ENCODE peak calls at places on chromosomes 16 and 17, in nine cellular contexts. One of them, this sample, is unnamed.

GRCh38 chr16:46721885-46722284 is 26.3 kb downstream of the MYLK3 start:
- DNase-seq in suprapubic skin: peak
- DNase-seq in stomach: no peak
- DNase-seq in transverse colon: no peak
- DNase-seq in esophagus muscularis mucosa: no peak
- DNase-seq in spleen: no peak
- DNase-seq in endothelial cell of umbilical vein: no peak
- DNase-seq in GM12892: no peak
- DNase-seq in HCT116: no peak
- DNase-seq in this sample: no peak

GRCh38 chr17:32445075-32445427 is 741 bp downstream of the PSMD11 start:
- DNase-seq in endothelial cell of umbilical vein: peak
- DNase-seq in stomach: peak
- DNase-seq in spleen: no peak
- DNase-seq in suprapubic skin: no peak
- DNase-seq in GM12892: no peak
- DNase-seq in HCT116: no peak
- DNase-seq in transverse colon: peak
- DNase-seq in esophagus muscularis mucosa: no peak
- DNase-seq in this sample: no peak

GRCh38 chr17:72338847-72339790 is 218.3 kb downstream of the SOX9 start:
- DNase-seq in stomach: no peak
- DNase-seq in suprapubic skin: no peak
- DNase-seq in HCT116: peak
- DNase-seq in spleen: no peak
- DNase-seq in endothelial cell of umbilical vein: peak
- DNase-seq in transverse colon: peak
- DNase-seq in GM12892: no peak
- DNase-seq in esophagus muscularis mucosa: no peak
- DNase-seq in this sample: no peak

GRCh38 chr17:67504182-67504581 is 127.1 kb downstream of the PITPNC1 start:
- DNase-seq in stomach: no peak
- DNase-seq in spleen: no peak
- DNase-seq in suprapubic skin: no peak
- DNase-seq in transverse colon: no peak
- DNase-seq in esophagus muscularis mucosa: no peak
- DNase-seq in HCT116: no peak
- DNase-seq in GM12892: no peak
- DNase-seq in endothelial cell of umbilical vein: no peak
- DNase-seq in this sample: no peak

GRCh38 chr17:75693500-75694481 is 26.7 kb downstream of the SAP30BP start:
- DNase-seq in stomach: no peak
- DNase-seq in spleen: peak
- DNase-seq in suprapubic skin: peak
- DNase-seq in esophagus muscularis mucosa: peak
- DNase-seq in transverse colon: peak
- DNase-seq in HCT116: peak
- DNase-seq in endothelial cell of umbilical vein: peak
- DNase-seq in GM12892: no peak
- DNase-seq in this sample: no peak

GRCh38 chr16:84599528-84600202 is 18.2 kb downstream of the COTL1 start:
- DNase-seq in esophagus muscularis mucosa: no peak
- DNase-seq in stomach: peak
- DNase-seq in HCT116: no peak
- DNase-seq in suprapubic skin: no peak
- DNase-seq in transverse colon: peak
- DNase-seq in endothelial cell of umbilical vein: peak
- DNase-seq in spleen: peak
- DNase-seq in GM12892: no peak
- DNase-seq in this sample: no peak

GRCh38 chr17:40099627-40100418 is 566 bp downstream of the NR1D1 start:
- DNase-seq in transverse colon: no peak
- DNase-seq in stomach: no peak
- DNase-seq in endothelial cell of umbilical vein: peak
- DNase-seq in HCT116: no peak
- DNase-seq in GM12892: no peak
- DNase-seq in suprapubic skin: no peak
- DNase-seq in esophagus muscularis mucosa: no peak
- DNase-seq in spleen: peak
- DNase-seq in this sample: no peak

GRCh38 chr17:78875331-78875730 is 27.7 kb downstream of the CEP295NL start:
- DNase-seq in stomach: no peak
- DNase-seq in endothelial cell of umbilical vein: no peak
- DNase-seq in transverse colon: no peak
- DNase-seq in esophagus muscularis mucosa: no peak
- DNase-seq in suprapubic skin: no peak
- DNase-seq in GM12892: no peak
- DNase-seq in HCT116: no peak
- DNase-seq in spleen: no peak
- DNase-seq in this sample: no peak

GRCh38 chr17:78019367-78019975 is 61.0 kb downstream of the TNRC6C start:
- DNase-seq in HCT116: peak
- DNase-seq in GM12892: no peak
- DNase-seq in stomach: no peak
- DNase-seq in spleen: no peak
- DNase-seq in suprapubic skin: no peak
- DNase-seq in endothelial cell of umbilical vein: peak
- DNase-seq in transverse colon: no peak
- DNase-seq in esophagus muscularis mucosa: no peak
- DNase-seq in this sample: no peak

GRCh38 chr17:31597646-31598387 is 206.3 kb downstream of the RAB11FIP4 start:
- DNase-seq in stomach: no peak
- DNase-seq in spleen: peak
- DNase-seq in suprapubic skin: peak
- DNase-seq in transverse colon: no peak
- DNase-seq in HCT116: no peak
- DNase-seq in GM12892: no peak
- DNase-seq in esophagus muscularis mucosa: no peak
- DNase-seq in endothelial cell of umbilical vein: no peak
- DNase-seq in this sample: no peak

GRCh38 chr17:68127914-68128313 is 92.4 kb downstream of the KPNA2 start:
- DNase-seq in HCT116: no peak
- DNase-seq in GM12892: no peak
- DNase-seq in endothelial cell of umbilical vein: peak
- DNase-seq in stomach: no peak
- DNase-seq in esophagus muscularis mucosa: no peak
- DNase-seq in transverse colon: no peak
- DNase-seq in spleen: no peak
- DNase-seq in suprapubic skin: no peak
- DNase-seq in this sample: no peak

GRCh38 chr16:69324013-69324531 is 6.3 kb downstream of the PDF start:
- DNase-seq in HCT116: no peak
- DNase-seq in endothelial cell of umbilical vein: no peak
- DNase-seq in spleen: peak
- DNase-seq in esophagus muscularis mucosa: no peak
- DNase-seq in suprapubic skin: no peak
- DNase-seq in transverse colon: peak
- DNase-seq in GM12892: no peak
- DNase-seq in stomach: peak
- DNase-seq in this sample: no peak

GRCh38 chr16:53534206-53534605 is 31.2 kb upstream of the AKTIP start:
- DNase-seq in HCT116: no peak
- DNase-seq in spleen: no peak
- DNase-seq in suprapubic skin: no peak
- DNase-seq in esophagus muscularis mucosa: no peak
- DNase-seq in GM12892: no peak
- DNase-seq in stomach: no peak
- DNase-seq in endothelial cell of umbilical vein: no peak
- DNase-seq in transverse colon: no peak
- DNase-seq in this sample: no peak

GRCh38 chr17:10114931-10115535 is 83.4 kb downstream of the GAS7 start:
- DNase-seq in GM12892: no peak
- DNase-seq in stomach: peak
- DNase-seq in HCT116: no peak
- DNase-seq in transverse colon: peak
- DNase-seq in endothelial cell of umbilical vein: no peak
- DNase-seq in spleen: peak
- DNase-seq in suprapubic skin: peak
- DNase-seq in esophagus muscularis mucosa: peak
- DNase-seq in this sample: no peak

DNA sequence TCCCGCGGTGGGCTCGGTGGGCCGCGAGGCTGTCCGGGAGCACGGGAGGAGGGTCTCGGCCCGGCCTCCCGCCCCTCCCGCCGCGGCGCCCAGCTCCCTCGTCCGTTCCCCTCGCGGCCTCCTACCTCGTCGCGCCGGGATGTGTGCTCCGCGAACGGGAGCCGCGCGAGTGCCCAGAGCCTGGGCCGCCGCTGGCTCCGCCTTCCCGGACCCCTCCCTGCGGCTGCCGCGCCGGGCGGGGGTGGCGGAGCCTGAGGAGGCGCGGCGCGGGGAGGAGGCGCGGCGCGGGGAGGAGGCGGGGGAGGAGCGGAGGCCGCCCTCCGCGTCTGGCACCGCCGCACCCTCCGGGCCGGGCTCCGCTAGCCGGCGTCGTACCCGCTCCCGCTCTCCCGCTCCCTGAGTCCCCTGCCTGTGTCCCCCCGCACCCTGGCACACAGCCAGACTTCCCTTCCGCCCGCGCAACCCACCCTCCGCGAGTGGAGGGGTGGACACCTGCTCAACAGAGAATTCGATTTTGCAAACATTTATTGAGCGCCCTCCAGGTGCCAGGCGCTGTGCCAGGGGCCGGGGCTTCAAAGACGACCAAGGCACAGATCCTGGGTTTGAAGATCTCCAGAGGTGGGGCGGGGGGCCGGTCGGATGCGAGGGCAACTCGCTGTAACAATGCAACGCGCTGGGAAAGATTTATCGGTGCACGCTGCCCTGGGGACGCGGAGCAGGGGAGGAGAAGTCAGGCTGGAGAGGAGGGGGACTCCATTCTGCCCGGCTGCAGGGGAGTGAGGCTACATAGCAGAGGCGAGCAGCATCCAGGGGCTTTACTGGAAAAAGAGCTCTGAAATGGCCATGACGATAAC is at the start of gene MPP3:
- DNase-seq in HCT116: no peak
- DNase-seq in suprapubic skin: no peak
- DNase-seq in esophagus muscularis mucosa: no peak
- DNase-seq in endothelial cell of umbilical vein: peak
- DNase-seq in stomach: peak
- DNase-seq in GM12892: no peak
- DNase-seq in spleen: peak
- DNase-seq in transverse colon: peak
- DNase-seq in this sample: no peak
- TF ChIP-seq POLR2A in HCT116: no peak
- TF ChIP-seq POLR2A in suprapubic skin: no peak
- TF ChIP-seq POLR2A in esophagus muscularis mucosa: no peak
- TF ChIP-seq POLR2A in endothelial cell of umbilical vein: peak
- TF ChIP-seq POLR2A in stomach: no peak
- TF ChIP-seq POLR2A in GM12892: no peak
- TF ChIP-seq POLR2A in spleen: no peak
- TF ChIP-seq POLR2A in transverse colon: peak
- TF ChIP-seq POLR2A in this sample: no peak

GRCh38 chr17:16459271-16459670 is 32.7 kb downstream of the LRRC75A start:
- DNase-seq in transverse colon: no peak
- DNase-seq in esophagus muscularis mucosa: no peak
- DNase-seq in stomach: no peak
- DNase-seq in GM12892: no peak
- DNase-seq in HCT116: no peak
- DNase-seq in suprapubic skin: no peak
- DNase-seq in spleen: no peak
- DNase-seq in endothelial cell of umbilical vein: no peak
- DNase-seq in this sample: no peak
- TF ChIP-seq POLR2AphosphoS5 in transverse colon: no peak
- TF ChIP-seq POLR2AphosphoS5 in esophagus muscularis mucosa: no peak
- TF ChIP-seq POLR2AphosphoS5 in stomach: no peak
- TF ChIP-seq POLR2AphosphoS5 in GM12892: no peak
- TF ChIP-seq POLR2AphosphoS5 in HCT116: no peak
- TF ChIP-seq POLR2AphosphoS5 in suprapubic skin: no peak
- TF ChIP-seq POLR2AphosphoS5 in spleen: no peak
- TF ChIP-seq POLR2AphosphoS5 in endothelial cell of umbilical vein: no peak
- TF ChIP-seq POLR2AphosphoS5 in this sample: no peak

DNA sequence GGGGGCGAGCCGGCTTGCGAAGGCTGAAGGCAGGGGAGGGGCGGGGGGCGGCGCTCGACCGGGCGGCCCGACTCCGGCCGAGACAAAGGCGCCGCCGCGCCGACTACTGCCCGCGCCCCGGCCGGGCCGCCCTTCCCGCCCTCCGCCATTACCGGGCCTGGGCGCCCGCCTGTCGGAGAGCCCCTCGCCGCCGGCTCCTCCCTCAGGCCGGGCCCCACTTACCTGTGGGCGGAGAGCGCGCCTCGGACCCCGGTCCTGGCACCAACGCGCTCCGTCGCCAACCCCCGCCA is 286 bp downstream of the SIAH1 start:
- DNase-seq in GM12892: peak
- DNase-seq in HCT116: no peak
- DNase-seq in esophagus muscularis mucosa: no peak
- DNase-seq in transverse colon: no peak
- DNase-seq in endothelial cell of umbilical vein: no peak
- DNase-seq in stomach: no peak
- DNase-seq in suprapubic skin: no peak
- DNase-seq in spleen: no peak
- DNase-seq in this sample: peak
- TF ChIP-seq POLR2A in GM12892: no peak
- TF ChIP-seq POLR2A in HCT116: no peak
- TF ChIP-seq POLR2A in esophagus muscularis mucosa: peak
- TF ChIP-seq POLR2A in transverse colon: no peak
- TF ChIP-seq POLR2A in endothelial cell of umbilical vein: peak
- TF ChIP-seq POLR2A in stomach: no peak
- TF ChIP-seq POLR2A in suprapubic skin: no peak
- TF ChIP-seq POLR2A in spleen: no peak
- TF ChIP-seq POLR2A in this sample: no peak

GRCh38 chr16:67879936-67880335 is 4.7 kb upstream of the NRN1L start:
- DNase-seq in esophagus muscularis mucosa: no peak
- DNase-seq in spleen: no peak
- DNase-seq in stomach: no peak
- DNase-seq in HCT116: no peak
- DNase-seq in transverse colon: no peak
- DNase-seq in GM12892: no peak
- DNase-seq in suprapubic skin: no peak
- DNase-seq in endothelial cell of umbilical vein: no peak
- DNase-seq in this sample: no peak
- TF ChIP-seq POLR2AphosphoS5 in esophagus muscularis mucosa: no peak
- TF ChIP-seq POLR2AphosphoS5 in spleen: no peak
- TF ChIP-seq POLR2AphosphoS5 in stomach: no peak
- TF ChIP-seq POLR2AphosphoS5 in HCT116: no peak
- TF ChIP-seq POLR2AphosphoS5 in transverse colon: no peak
- TF ChIP-seq POLR2AphosphoS5 in GM12892: no peak
- TF ChIP-seq POLR2AphosphoS5 in suprapubic skin: no peak
- TF ChIP-seq POLR2AphosphoS5 in endothelial cell of umbilical vein: no peak
- TF ChIP-seq POLR2AphosphoS5 in this sample: no peak